ENCODE peak calls at places on chromosome 3, in six cellular contexts. Q is IMR-90, I is GM12878, R is A549, D is HEK293T, X is K562. G is an unnamed sample.

GRCh38 chr3:72058493-72059081 is 273.6 kb upstream of the PROK2 start:
- DNase-seq in D (no peak), X (no peak), I (no peak), Q (no peak), R (no peak), G (no peak)

GRCh38 chr3:122984007-122984406 is 43.6 kb downstream of the SEMA5B start:
- DNase-seq in D (no peak), X (no peak), Q (no peak), I (no peak), R (no peak), G (no peak)

GRCh38 chr3:134364936-134365765 is 9.1 kb downstream of the AMOTL2 start:
- DNase-seq in X (no peak), R (no peak), D (no peak), I (no peak), Q (no peak), G (no peak)

GRCh38 chr3:170809021-170809974 is 60.7 kb downstream of the RPL22L1 start:
- DNase-seq in R (peak; percentile 19), Q (peak; percentile 83), I (no peak), D (peak; percentile 56), X (peak; percentile 86), G (peak; percentile 30)

GRCh38 chr3:112499328-112499727 is at the start of gene BTLA:
- DNase-seq in Q (no peak), I (peak; percentile 79), D (no peak), X (no peak), R (no peak), G (no peak)

GRCh38 chr3:111134302-111134701 is 62.7 kb downstream of the NECTIN3 start:
- DNase-seq in I (no peak), Q (no peak), R (no peak), X (no peak), D (no peak), G (no peak)

GRCh38 chr3:71176366-71176765 is 407.2 kb downstream of the FOXP1 start:
- DNase-seq in X (no peak), Q (no peak), I (no peak), R (no peak), D (peak; percentile 19), G (no peak)

GRCh38 chr3:13420817-13421755 is 964 bp upstream of the NUP210 start:
- DNase-seq in D (no peak), I (peak; percentile 57), Q (no peak), X (peak; percentile 91), R (no peak), G (no peak)

GRCh38 chr3:113271594-113272368 is 60.4 kb downstream of the BOC start:
- DNase-seq in I (no peak), D (no peak), X (peak; percentile 5), Q (no peak), R (no peak), G (no peak)

GRCh38 chr3:15637131-15637951 is 35.8 kb downstream of the BTD start:
- DNase-seq in Q (no peak), I (peak; percentile 58), R (no peak), D (no peak), X (no peak), G (no peak)

GRCh38 chr3:63279000-63279366 is 875 bp downstream of the SYNPR start:
- DNase-seq in I (no peak), Q (no peak), X (no peak), R (no peak), D (peak; percentile 15), G (no peak)

GRCh38 chr3:33597257-33597689 is 120.8 kb downstream of the CLASP2 start:
- DNase-seq in X (no peak), R (no peak), D (no peak), Q (no peak), I (no peak), G (peak; percentile 21)

GRCh38 chr3:45105855-45106655 is 40.1 kb downstream of the CDCP1 start:
- DNase-seq in R (no peak), X (peak; percentile 75), Q (peak; percentile 94), D (no peak), I (no peak), G (no peak)

GRCh38 chr3:80187981-80188380 is 420.2 kb upstream of the ROBO1 start:
- DNase-seq in X (no peak), I (no peak), R (no peak), Q (no peak), D (no peak), G (no peak)

GRCh38 chr3:20576228-20576627 is 390.2 kb upstream of the SGO1 start:
- DNase-seq in Q (peak; percentile 1), D (no peak), R (no peak), X (no peak), I (no peak), G (no peak)

GRCh38 chr3:16377196-16377595 is 112.2 kb downstream of the OXNAD1 start:
- DNase-seq in Q (no peak), R (no peak), X (no peak), D (no peak), I (peak; percentile 75), G (no peak)

GRCh38 chr3:129486057-129487035 is 42.1 kb upstream of the RHO start:
- DNase-seq in R (no peak), Q (peak; percentile 81), X (no peak), I (peak; percentile 7), D (no peak), G (no peak)

GRCh38 chr3:100590114-100590839 is 19.1 kb upstream of the ADGRG7 start:
- DNase-seq in X (peak; percentile 73), D (peak; percentile 77), R (peak; percentile 49), Q (peak; percentile 76), I (peak; percentile 68), G (peak; percentile 66)

GRCh38 chr3:53346514-53346913 is 829 bp downstream of the DCP1A start:
- DNase-seq in I (no peak), D (peak; percentile 19), Q (no peak), X (peak; percentile 24), R (no peak), G (peak; percentile 32)

GRCh38 chr3:58569287-58570001 is 7.7 kb downstream of the FAM107A start:
- DNase-seq in D (no peak), I (no peak), R (no peak), X (no peak), Q (no peak), G (no peak)

GRCh38 chr3:65972765-65973164 is 66.0 kb downstream of the MAGI1 start:
- DNase-seq in X (no peak), R (no peak), Q (no peak), D (no peak), I (no peak), G (no peak)

GRCh38 chr3:65356331-65357286 is 668.8 kb upstream of the ADAMTS9 start:
- DNase-seq in X (no peak), I (no peak), D (no peak), R (no peak), Q (no peak), G (no peak)

DNA sequence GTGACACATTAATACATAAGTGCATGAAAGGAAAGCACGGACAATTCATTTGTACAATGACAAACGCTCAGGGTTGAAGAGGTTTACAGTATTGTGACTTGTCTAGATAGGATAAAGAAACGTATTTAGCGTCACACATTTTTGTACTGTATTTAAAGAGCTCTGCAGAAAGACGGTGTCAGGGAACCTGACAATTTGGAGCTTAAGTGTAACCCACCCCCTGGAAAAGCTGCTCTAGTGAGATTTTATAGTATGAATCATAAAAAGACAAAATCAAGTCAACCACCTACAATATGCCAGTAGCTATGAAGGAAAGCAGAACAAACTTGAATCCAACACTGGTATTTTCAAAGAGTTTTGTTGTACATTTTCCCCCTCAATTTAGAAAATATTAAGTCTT is 5.6 kb downstream of the TRA2B start:
- DNase-seq in I (no peak), Q (no peak), R (no peak), X (no peak), D (no peak), G (no peak)
- TF ChIP-seq BHLHE40 in I (no peak), Q (no peak), R (no peak), X (no peak), D (no peak), G (no peak)

GRCh38 chr3:24551626-24552025 is 57.0 kb upstream of the THRB start:
- DNase-seq in I (no peak), X (no peak), Q (no peak), D (no peak), R (no peak), G (no peak)

GRCh38 chr3:24541935-24542334 is 47.3 kb upstream of the THRB start:
- DNase-seq in D (no peak), Q (no peak), X (no peak), I (no peak), R (no peak), G (no peak)

GRCh38 chr3:24550588-24550987 is 55.9 kb upstream of the THRB start:
- DNase-seq in D (no peak), I (no peak), X (no peak), R (no peak), Q (no peak), G (no peak)

GRCh38 chr3:24548278-24548677 is 53.6 kb upstream of the THRB start:
- DNase-seq in X (no peak), Q (no peak), D (no peak), I (no peak), R (no peak), G (no peak)

DNA sequence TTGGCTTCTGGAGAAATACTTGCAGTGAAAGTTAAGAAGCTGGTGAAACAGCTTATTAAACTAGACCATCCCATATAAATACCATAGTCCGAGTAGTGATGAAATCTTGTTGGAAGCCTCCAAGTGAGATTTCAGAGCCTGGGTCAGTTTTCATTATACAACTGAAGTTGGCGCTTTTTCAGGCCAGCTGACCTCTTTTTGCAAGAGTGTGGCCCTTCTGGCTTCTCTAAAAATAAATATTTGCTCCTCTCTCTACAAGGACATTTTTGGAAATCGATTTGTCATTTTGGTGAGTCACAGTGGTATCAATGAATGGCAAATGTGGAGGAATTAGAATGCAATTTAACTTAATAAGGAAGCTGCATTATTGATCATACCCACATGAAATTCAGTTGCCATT is 51.3 kb upstream of the THRB start:
- DNase-seq in D (no peak), R (no peak), I (no peak), Q (no peak), X (no peak), G (peak; percentile 31)
- TF ChIP-seq BHLHE40 in D (no peak), R (no peak), I (no peak), Q (no peak), X (no peak), G (no peak)

GRCh38 chr3:186307594-186307993 is 54.4 kb downstream of the DGKG start:
- DNase-seq in I (no peak), D (peak; percentile 10), R (no peak), X (peak; percentile 41), Q (peak; percentile 52), G (peak; percentile 20)
- TF ChIP-seq BHLHE40 in I (no peak), D (no peak), R (no peak), X (no peak), Q (no peak), G (no peak)

DNA sequence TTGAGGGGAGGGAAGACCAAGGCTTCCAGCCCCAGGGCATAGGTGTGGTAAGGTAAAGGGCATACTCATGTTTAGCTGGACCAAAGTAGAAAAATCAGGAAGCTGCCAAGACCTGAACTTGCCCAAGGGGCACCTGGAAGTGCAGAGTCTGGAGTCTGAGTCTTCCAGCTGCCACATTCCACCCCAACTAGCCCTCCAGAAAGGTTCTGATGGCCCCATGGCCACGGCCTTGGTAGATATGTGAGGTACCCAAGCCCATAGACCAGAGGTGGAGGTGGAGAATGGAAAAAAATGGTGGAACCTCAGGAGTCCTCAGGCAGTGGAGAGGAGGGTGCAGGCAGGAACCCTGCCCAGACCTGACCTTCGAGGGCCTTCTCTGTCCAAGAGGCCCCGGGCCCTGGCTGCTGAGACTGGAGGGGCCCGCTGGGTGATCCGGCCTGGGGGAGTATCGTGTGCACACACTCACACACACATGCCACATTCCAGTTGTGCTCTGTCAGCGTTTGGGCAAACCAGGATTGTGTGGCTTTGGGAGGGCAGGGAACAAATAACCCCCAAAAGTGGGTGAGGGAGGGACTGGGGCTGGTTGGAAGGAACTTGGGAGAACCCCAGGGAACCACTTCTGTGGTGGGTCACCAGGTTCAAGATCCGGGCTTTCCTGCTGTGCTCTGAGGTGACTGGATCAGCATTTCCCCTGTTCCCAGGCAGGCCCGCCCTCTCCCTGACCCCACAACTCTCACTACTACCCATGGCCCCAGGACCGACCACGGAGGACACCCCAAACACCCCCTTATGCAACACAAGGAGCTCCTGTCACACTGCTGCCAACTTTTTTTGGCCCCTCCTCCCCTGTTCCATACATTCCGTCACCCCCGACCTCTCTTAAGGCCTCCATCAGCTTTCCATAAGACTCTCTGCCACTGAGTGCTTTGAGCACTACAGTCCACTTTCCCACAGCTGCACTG is 11.6 kb downstream of the MYL3 start:
- DNase-seq in R (no peak), X (no peak), I (no peak), Q (no peak), D (no peak), G (no peak)
- TF ChIP-seq BHLHE40 in R (no peak), X (no peak), I (no peak), Q (no peak), D (no peak), G (no peak)

G was measured in HepG2.